ENCODE peak calls at places on chromosomes 13 and 19, in eight cellular contexts. K is NCI-H1105; L is AG10803; Q is lung microvascular endothelial cell; N is head of caudate nucleus; T is T-cell; X is HuH-7.5; J is stimulated activated CD4-positive, alpha-beta T cell treated with anti-CD3 and anti-CD28 coated beads, Interleukin-1b, Interleukin-23, amount 100 ng/mL, for 24 hours. B is an unnamed sample.

GRCh38 chr13:28128030-28128429 is 10.3 kb upstream of the PAN3 start:
- DNase-seq in K (no peak), L (no peak), Q (no peak), N (no peak), T (no peak), X (no peak), J (no peak), B (no peak)

GRCh38 chr19:6362351-6362801 is 1.0 kb downstream of the CLPP start:
- DNase-seq in K (no peak), L (no peak), Q (no peak), N (no peak), T (peak), X (no peak), J (no peak), B (no peak)

GRCh38 chr19:6825076-6825774 is 52.7 kb downstream of the VAV1 start:
- DNase-seq in K (no peak), L (no peak), Q (no peak), N (no peak), T (no peak), X (no peak), J (no peak), B (no peak)

GRCh38 chr13:39941236-39941635 is 285.8 kb downstream of the COG6 start:
- DNase-seq in K (no peak), L (no peak), Q (no peak), N (no peak), T (no peak), X (no peak), J (no peak), B (no peak)

GRCh38 chr13:65584126-65584525 is 1646.0 kb downstream of the PCDH9 start:
- DNase-seq in K (no peak), L (no peak), Q (no peak), N (no peak), T (no peak), X (no peak), J (no peak), B (no peak)

GRCh38 chr13:22926176-22927007 is 254.4 kb upstream of the SGCG start:
- DNase-seq in K (no peak), L (peak), Q (no peak), N (no peak), T (no peak), X (no peak), J (no peak), B (no peak)

GRCh38 chr13:33927315-33927714 is 109.4 kb downstream of the RFC3 start:
- DNase-seq in K (no peak), L (peak), Q (no peak), N (no peak), T (no peak), X (no peak), J (no peak), B (no peak)

GRCh38 chr13:35768551-35768950 is 292.1 kb upstream of the MAB21L1 start:
- DNase-seq in K (peak), L (peak), Q (no peak), N (no peak), T (no peak), X (no peak), J (no peak), B (no peak)

GRCh38 chr19:51327066-51327985 is 14.6 kb downstream of the VSIG10L start:
- DNase-seq in K (no peak), L (peak), Q (peak), N (no peak), T (peak), X (no peak), J (no peak), B (no peak)

GRCh38 chr13:62246581-62246980 is 830.9 kb upstream of the PCDH20 start:
- DNase-seq in K (no peak), L (no peak), Q (no peak), N (no peak), T (no peak), X (no peak), J (no peak), B (no peak)

GRCh38 chr13:91399189-91400093 is 1.0 kb downstream of the GPC5 start:
- DNase-seq in K (no peak), L (no peak), Q (no peak), N (peak), T (no peak), X (no peak), J (no peak), B (no peak)

GRCh38 chr13:106522112-106522511 is 13.3 kb downstream of the EFNB2 start:
- DNase-seq in K (peak), L (no peak), Q (no peak), N (no peak), T (no peak), X (no peak), J (no peak), B (no peak)

GRCh38 chr19:3084943-3085342 is 9.2 kb upstream of the GNA11 start:
- DNase-seq in K (no peak), L (no peak), Q (no peak), N (no peak), T (no peak), X (no peak), J (no peak), B (no peak)

GRCh38 chr19:4972509-4973230 is 3.8 kb downstream of the KDM4B start:
- DNase-seq in K (no peak), L (peak), Q (no peak), N (no peak), T (no peak), X (no peak), J (no peak), B (no peak)

GRCh38 chr13:95552208-95552538 is 347 bp upstream of the CLDN10 start:
- DNase-seq in K (no peak), L (no peak), Q (no peak), N (no peak), T (no peak), X (no peak), J (no peak), B (no peak)

GRCh38 chr13:27353166-27353583 is 71.2 kb upstream of the GTF3A start:
- DNase-seq in K (no peak), L (peak), Q (no peak), N (no peak), T (no peak), X (no peak), J (no peak), B (no peak)

GRCh38 chr19:45615795-45616708 is 14.0 kb upstream of the GPR4 start:
- DNase-seq in K (no peak), L (peak), Q (peak), N (peak), T (peak), X (no peak), J (no peak), B (no peak)